ENCODE peak calls at places on chromosomes 2 and 18, in four cellular contexts. One of them, this sample, is unnamed.
A peak's percentile ranks its signal among the peaks of the same experiment; 100 is the strongest.

GRCh38 chr2:195674491-195675226 is 17.6 kb downstream of the SLC39A10 start:
- DNase-seq in fibroblast of lung: peak; percentile 44
- DNase-seq in suprapubic skin: no peak
- DNase-seq in HL-60: no peak
- DNase-seq in this sample: no peak

GRCh38 chr2:189022002-189022401 is 47.8 kb downstream of the COL3A1 start:
- DNase-seq in HL-60: no peak
- DNase-seq in suprapubic skin: no peak
- DNase-seq in fibroblast of lung: peak; percentile 96
- DNase-seq in this sample: no peak

GRCh38 chr2:231918501-231919330 is 7.5 kb downstream of the NPPC start:
- DNase-seq in fibroblast of lung: no peak
- DNase-seq in suprapubic skin: no peak
- DNase-seq in HL-60: no peak
- DNase-seq in this sample: no peak

GRCh38 chr2:45256173-45256866 is 247.1 kb upstream of the SIX2 start:
- DNase-seq in fibroblast of lung: no peak
- DNase-seq in suprapubic skin: no peak
- DNase-seq in HL-60: no peak
- DNase-seq in this sample: no peak

GRCh38 chr2:237281900-237282306 is 132.1 kb downstream of the COL6A3 start:
- DNase-seq in suprapubic skin: no peak
- DNase-seq in fibroblast of lung: peak; percentile 96
- DNase-seq in HL-60: no peak
- DNase-seq in this sample: no peak

GRCh38 chr2:86280191-86280667 is 57.2 kb downstream of the REEP1 start:
- DNase-seq in HL-60: no peak
- DNase-seq in fibroblast of lung: peak; percentile 73
- DNase-seq in suprapubic skin: no peak
- DNase-seq in this sample: no peak

GRCh38 chr2:199778655-199779054 is 72.3 kb downstream of the FTCDNL1 start:
- DNase-seq in fibroblast of lung: no peak
- DNase-seq in HL-60: no peak
- DNase-seq in suprapubic skin: no peak
- DNase-seq in this sample: no peak

GRCh38 chr2:239204876-239205468 is 195.8 kb downstream of the HDAC4 start:
- DNase-seq in fibroblast of lung: no peak
- DNase-seq in suprapubic skin: no peak
- DNase-seq in HL-60: no peak
- DNase-seq in this sample: no peak

GRCh38 chr2:144389151-144389929 is 130.6 kb downstream of the ZEB2 start:
- DNase-seq in suprapubic skin: no peak
- DNase-seq in HL-60: no peak
- DNase-seq in fibroblast of lung: no peak
- DNase-seq in this sample: no peak

GRCh38 chr2:132715554-132715953 is 45.5 kb upstream of the LYPD1 start:
- DNase-seq in suprapubic skin: no peak
- DNase-seq in HL-60: no peak
- DNase-seq in fibroblast of lung: no peak
- DNase-seq in this sample: no peak

GRCh38 chr2:240269886-240270285 is 129.4 kb upstream of the OTOS start:
- DNase-seq in HL-60: no peak
- DNase-seq in fibroblast of lung: no peak
- DNase-seq in suprapubic skin: no peak
- DNase-seq in this sample: no peak

GRCh38 chr2:64311948-64312621 is 141.9 kb upstream of the LGALSL start:
- DNase-seq in fibroblast of lung: peak; percentile 83
- DNase-seq in HL-60: peak; percentile 64
- DNase-seq in suprapubic skin: peak; percentile 88
- DNase-seq in this sample: peak; percentile 59

GRCh38 chr2:218168016-218168415 is 1.3 kb upstream of the CXCR1 start:
- DNase-seq in HL-60: no peak
- DNase-seq in fibroblast of lung: no peak
- DNase-seq in suprapubic skin: no peak
- DNase-seq in this sample: no peak

GRCh38 chr2:20425371-20425881 is 21.4 kb upstream of the RHOB start:
- DNase-seq in suprapubic skin: peak; percentile 33
- DNase-seq in fibroblast of lung: peak; percentile 62
- DNase-seq in HL-60: no peak
- DNase-seq in this sample: no peak

GRCh38 chr2:217900780-217901360 is 101.9 kb downstream of the TNS1 start:
- DNase-seq in fibroblast of lung: no peak
- DNase-seq in HL-60: no peak
- DNase-seq in suprapubic skin: no peak
- DNase-seq in this sample: no peak

GRCh38 chr2:176002684-176003225 is 688 bp upstream of the LNPK start:
- DNase-seq in HL-60: no peak
- DNase-seq in suprapubic skin: peak; percentile 66
- DNase-seq in fibroblast of lung: peak; percentile 24
- DNase-seq in this sample: no peak

GRCh38 chr2:240919161-240919781 is 13.1 kb downstream of the CROCC2 start:
- DNase-seq in fibroblast of lung: no peak
- DNase-seq in HL-60: no peak
- DNase-seq in suprapubic skin: peak; percentile 52
- DNase-seq in this sample: no peak

GRCh38 chr2:41963661-41964525 is 83.9 kb upstream of the PKDCC start:
- DNase-seq in suprapubic skin: no peak
- DNase-seq in fibroblast of lung: peak; percentile 66
- DNase-seq in HL-60: no peak
- DNase-seq in this sample: no peak

GRCh38 chr2:88199912-88200682 is 30.0 kb downstream of the THNSL2 start:
- DNase-seq in fibroblast of lung: no peak
- DNase-seq in suprapubic skin: no peak
- DNase-seq in HL-60: peak; percentile 31
- DNase-seq in this sample: no peak

GRCh38 chr2:235098736-235099494 is 147.1 kb downstream of the SH3BP4 start:
- DNase-seq in suprapubic skin: no peak
- DNase-seq in fibroblast of lung: peak; percentile 17
- DNase-seq in HL-60: no peak
- DNase-seq in this sample: no peak

GRCh38 chr2:39411186-39411944 is 25.7 kb downstream of the MAP4K3 start:
- DNase-seq in fibroblast of lung: peak; percentile 88
- DNase-seq in suprapubic skin: no peak
- DNase-seq in HL-60: no peak
- DNase-seq in this sample: peak; percentile 89

GRCh38 chr2:39530423-39530866 is 93.4 kb upstream of the MAP4K3 start:
- DNase-seq in fibroblast of lung: peak; percentile 65
- DNase-seq in HL-60: no peak
- DNase-seq in suprapubic skin: no peak
- DNase-seq in this sample: peak; percentile 23

GRCh38 chr2:119721043-119721442 is 38.7 kb upstream of the PTPN4 start:
- DNase-seq in fibroblast of lung: no peak
- DNase-seq in suprapubic skin: no peak
- DNase-seq in HL-60: no peak
- DNase-seq in this sample: no peak

GRCh38 chr2:119721904-119722303 is 37.8 kb upstream of the PTPN4 start:
- DNase-seq in fibroblast of lung: no peak
- DNase-seq in suprapubic skin: no peak
- DNase-seq in HL-60: no peak
- DNase-seq in this sample: no peak

GRCh38 chr2:119723121-119723635 is 36.5 kb upstream of the PTPN4 start:
- DNase-seq in fibroblast of lung: no peak
- DNase-seq in HL-60: no peak
- DNase-seq in suprapubic skin: no peak
- DNase-seq in this sample: no peak

GRCh38 chr2:119719261-119719627 is 40.2 kb downstream of the TMEM177 start:
- DNase-seq in fibroblast of lung: no peak
- DNase-seq in suprapubic skin: no peak
- DNase-seq in HL-60: no peak
- DNase-seq in this sample: no peak

GRCh38 chr2:119721462-119721861 is 38.3 kb upstream of the PTPN4 start:
- DNase-seq in fibroblast of lung: no peak
- DNase-seq in suprapubic skin: no peak
- DNase-seq in HL-60: no peak
- DNase-seq in this sample: no peak
- TF ChIP-seq CTCF in fibroblast of lung: no peak
- TF ChIP-seq CTCF in suprapubic skin: no peak
- TF ChIP-seq CTCF in HL-60: no peak
- TF ChIP-seq CTCF in this sample: no peak

GRCh38 chr2:53840580-53840979 is 19.2 kb downstream of the GPR75 start:
- DNase-seq in fibroblast of lung: no peak
- DNase-seq in HL-60: no peak
- DNase-seq in suprapubic skin: no peak
- DNase-seq in this sample: no peak
- H3K4me3 ChIP-seq in fibroblast of lung: no peak overlapping the region
- H3K4me3 ChIP-seq in HL-60: no peak overlapping the region
- H3K4me3 ChIP-seq in suprapubic skin: no peak overlapping the region
- H3K4me3 ChIP-seq in this sample: no peak overlapping the region

GRCh38 chr18:25518716-25519053 is 166.7 kb upstream of the ZNF521 start:
- DNase-seq in HL-60: no peak
- DNase-seq in suprapubic skin: no peak
- DNase-seq in fibroblast of lung: no peak
- DNase-seq in this sample: no peak
- H3K27me3 ChIP-seq in HL-60: peaks cover 3% of the 10 kb centered on the region
- H3K27me3 ChIP-seq in suprapubic skin: no peaks in the 10 kb centered on the region
- H3K27me3 ChIP-seq in fibroblast of lung: no peaks in the 10 kb centered on the region
- H3K27me3 ChIP-seq in this sample: no peaks in the 10 kb centered on the region

DNA sequence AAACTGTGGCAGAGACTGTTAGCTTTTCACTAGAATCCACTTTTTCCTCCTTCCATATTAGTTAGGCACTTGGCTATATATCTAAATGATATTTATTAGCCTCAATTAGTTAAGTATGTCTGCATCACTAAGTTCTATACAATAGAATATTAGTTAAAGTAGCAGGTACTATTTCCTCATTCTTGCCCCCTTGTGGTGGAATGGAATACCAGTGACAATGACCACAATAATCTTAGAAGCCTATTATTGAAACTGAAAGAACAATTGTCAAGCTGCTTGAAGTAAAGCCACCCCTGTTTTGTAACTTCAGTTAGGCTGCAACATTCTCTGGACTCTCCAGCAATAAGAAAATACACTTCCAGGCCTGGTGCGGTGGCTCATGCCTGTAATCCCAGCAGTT is 476.3 kb upstream of the VWC2L start:
- DNase-seq in HL-60: peak; percentile 6
- DNase-seq in suprapubic skin: no peak
- DNase-seq in fibroblast of lung: peak; percentile 9
- DNase-seq in this sample: no peak
- TF ChIP-seq CTCF in HL-60: peak; percentile 35
- TF ChIP-seq CTCF in suprapubic skin: no peak
- TF ChIP-seq CTCF in fibroblast of lung: no peak
- TF ChIP-seq CTCF in this sample: peak; percentile 38

GRCh38 chr2:106137944-106138903 is 55.9 kb downstream of the UXS1 start:
- DNase-seq in fibroblast of lung: peak; percentile 14
- DNase-seq in suprapubic skin: no peak
- DNase-seq in HL-60: no peak
- DNase-seq in this sample: no peak
- H3K4me3 ChIP-seq in fibroblast of lung: no peak overlapping the region
- H3K4me3 ChIP-seq in suprapubic skin: no peak overlapping the region
- H3K4me3 ChIP-seq in HL-60: no peak overlapping the region
- H3K4me3 ChIP-seq in this sample: no peak overlapping the region

GRCh38 chr2:222057249-222058073 is 241.3 kb downstream of the PAX3 start:
- DNase-seq in fibroblast of lung: peak; percentile 26
- DNase-seq in suprapubic skin: no peak
- DNase-seq in HL-60: no peak
- DNase-seq in this sample: no peak
- H3K27me3 ChIP-seq in fibroblast of lung: no peaks in the 10 kb centered on the region
- H3K27me3 ChIP-seq in suprapubic skin: peaks cover 69% of the 10 kb centered on the region
- H3K27me3 ChIP-seq in HL-60: peaks cover 13% of the 10 kb centered on the region
- H3K27me3 ChIP-seq in this sample: peaks cover 20% of the 10 kb centered on the region

DNA sequence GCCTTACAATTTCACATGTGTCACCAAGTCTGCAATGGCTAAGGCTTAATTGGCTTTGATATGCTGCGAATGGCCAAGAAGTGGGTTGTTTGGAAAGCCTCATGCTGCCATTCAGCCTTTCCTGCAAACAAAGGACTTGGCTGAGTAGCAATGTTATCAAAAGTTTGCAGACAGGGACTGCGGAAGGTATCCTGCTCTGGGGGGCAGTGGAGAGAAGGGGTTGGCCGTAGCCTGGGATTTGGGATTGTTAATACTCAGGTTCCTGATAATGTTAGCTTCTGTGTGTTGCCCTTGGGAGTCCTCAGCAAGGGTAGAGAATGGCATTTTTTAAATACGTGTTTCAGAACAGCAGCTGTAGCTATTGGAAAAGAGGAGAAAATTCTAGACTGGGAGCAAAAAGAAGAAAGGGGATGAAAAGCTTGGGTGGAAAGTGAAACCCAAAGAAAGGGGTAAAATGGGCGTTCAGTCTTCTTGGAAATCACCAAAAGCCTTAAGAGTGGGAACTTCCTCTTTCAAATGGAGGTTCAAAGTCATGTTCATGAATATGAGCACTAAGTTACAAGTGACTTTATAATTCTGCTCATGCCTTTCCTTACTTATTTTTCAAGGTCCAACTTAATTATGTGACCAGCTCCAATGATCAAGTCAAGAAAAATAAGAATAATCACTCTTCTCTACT is 325.1 kb downstream of the RNF144A start:
- DNase-seq in fibroblast of lung: no peak
- DNase-seq in HL-60: no peak
- DNase-seq in suprapubic skin: no peak
- DNase-seq in this sample: no peak
- TF ChIP-seq CTCF in fibroblast of lung: no peak
- TF ChIP-seq CTCF in HL-60: no peak
- TF ChIP-seq CTCF in suprapubic skin: no peak
- TF ChIP-seq CTCF in this sample: no peak

DNA sequence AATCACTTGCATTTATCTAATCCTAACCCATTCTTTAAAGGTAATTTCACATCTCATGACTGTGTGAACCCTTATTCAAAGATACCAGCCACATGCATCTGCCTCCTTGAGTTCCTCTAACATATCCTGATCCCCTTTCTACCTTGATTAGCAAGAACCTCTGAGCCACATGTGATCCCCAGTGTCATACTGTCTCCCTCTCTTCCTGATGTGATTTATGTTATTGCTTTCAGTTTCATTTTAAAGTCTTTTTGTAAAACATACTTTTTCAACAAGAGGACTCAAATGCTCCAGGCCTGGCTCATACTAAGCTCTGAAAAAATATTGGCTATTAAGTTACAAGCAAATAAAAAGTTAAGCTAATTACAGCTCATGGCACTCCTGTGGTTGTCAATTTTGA is 470.1 kb downstream of the DLGAP1 start:
- DNase-seq in suprapubic skin: no peak
- DNase-seq in HL-60: no peak
- DNase-seq in fibroblast of lung: peak; percentile 34
- DNase-seq in this sample: no peak
- H3K4me3 ChIP-seq in suprapubic skin: no peak overlapping the region
- H3K4me3 ChIP-seq in HL-60: no peak overlapping the region
- H3K4me3 ChIP-seq in fibroblast of lung: no peak overlapping the region
- H3K4me3 ChIP-seq in this sample: no peak overlapping the region

DNA sequence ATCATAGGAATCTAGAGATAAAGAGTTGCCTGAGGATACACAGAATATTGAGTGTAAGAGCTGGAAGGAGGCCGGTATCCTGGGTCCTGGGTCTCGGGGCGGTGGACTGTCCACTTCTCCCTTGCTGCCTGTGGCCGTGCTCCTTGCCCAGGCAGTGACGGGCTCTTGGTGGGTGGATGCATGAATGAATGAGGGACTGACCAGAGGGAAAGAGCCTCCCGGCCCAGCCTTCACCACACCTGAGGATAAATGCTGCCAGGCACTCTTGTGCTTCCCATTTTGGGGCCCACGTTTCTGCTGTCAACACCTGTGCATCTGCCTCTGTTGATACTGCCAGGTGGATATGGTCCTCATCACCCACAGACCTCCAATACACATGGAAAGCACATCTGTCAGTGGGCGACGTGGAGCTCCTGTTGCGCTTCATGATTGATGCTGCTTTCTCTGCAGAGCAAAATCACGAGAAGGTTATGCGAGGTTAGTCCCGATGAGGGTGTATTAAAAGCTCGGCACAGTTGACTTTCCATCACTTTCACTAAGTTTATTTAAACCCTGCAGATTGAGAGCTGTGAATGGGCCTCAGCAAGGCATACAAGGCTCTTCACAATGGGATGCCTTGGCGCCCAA is 211.4 kb downstream of the LDLRAD4 start:
- DNase-seq in suprapubic skin: peak; percentile 46
- DNase-seq in HL-60: no peak
- DNase-seq in fibroblast of lung: no peak
- DNase-seq in this sample: no peak
- H3K27me3 ChIP-seq in suprapubic skin: no peaks in the 10 kb centered on the region
- H3K27me3 ChIP-seq in HL-60: no peaks in the 10 kb centered on the region
- H3K27me3 ChIP-seq in fibroblast of lung: no peaks in the 10 kb centered on the region
- H3K27me3 ChIP-seq in this sample: no peaks in the 10 kb centered on the region